ENCODE peak calls at places on chromosome 10, in eight cellular contexts. One of them, this sample, is unnamed. For H3K36me3, the result is how much of the 10 kb centered on the place peaks cover.

GRCh38 chr10:58220769-58221448 is 46.8 kb downstream of the IPMK start:
- DNase-seq in heart right ventricle: no peak
- DNase-seq in pancreas: no peak
- DNase-seq in upper lobe of right lung: no peak
- DNase-seq in fibroblast of lung: peak
- DNase-seq in esophagus squamous epithelium: no peak
- DNase-seq in NT2/D1: no peak
- DNase-seq in tibial nerve: no peak
- DNase-seq in this sample: no peak

GRCh38 chr10:71204746-71205145 is 7.6 kb upstream of the UNC5B start:
- DNase-seq in upper lobe of right lung: no peak
- DNase-seq in esophagus squamous epithelium: no peak
- DNase-seq in NT2/D1: no peak
- DNase-seq in pancreas: no peak
- DNase-seq in heart right ventricle: no peak
- DNase-seq in tibial nerve: no peak
- DNase-seq in fibroblast of lung: no peak
- DNase-seq in this sample: no peak

GRCh38 chr10:86699991-86700840 is 31.9 kb downstream of the LDB3 start:
- DNase-seq in NT2/D1: no peak
- DNase-seq in heart right ventricle: no peak
- DNase-seq in fibroblast of lung: no peak
- DNase-seq in pancreas: no peak
- DNase-seq in tibial nerve: no peak
- DNase-seq in esophagus squamous epithelium: no peak
- DNase-seq in upper lobe of right lung: no peak
- DNase-seq in this sample: peak

GRCh38 chr10:110286841-110287240 is 17.9 kb downstream of the SMNDC1 start:
- DNase-seq in NT2/D1: no peak
- DNase-seq in esophagus squamous epithelium: no peak
- DNase-seq in heart right ventricle: no peak
- DNase-seq in fibroblast of lung: no peak
- DNase-seq in tibial nerve: no peak
- DNase-seq in upper lobe of right lung: no peak
- DNase-seq in pancreas: no peak
- DNase-seq in this sample: no peak

GRCh38 chr10:75395171-75395954 is 6.2 kb downstream of the ZNF503 start:
- DNase-seq in fibroblast of lung: peak
- DNase-seq in upper lobe of right lung: peak
- DNase-seq in pancreas: peak
- DNase-seq in esophagus squamous epithelium: no peak
- DNase-seq in heart right ventricle: no peak
- DNase-seq in tibial nerve: no peak
- DNase-seq in NT2/D1: no peak
- DNase-seq in this sample: peak

GRCh38 chr10:8790390-8790789 is 735.9 kb downstream of the GATA3 start:
- DNase-seq in esophagus squamous epithelium: no peak
- DNase-seq in NT2/D1: no peak
- DNase-seq in tibial nerve: no peak
- DNase-seq in fibroblast of lung: no peak
- DNase-seq in pancreas: peak
- DNase-seq in heart right ventricle: no peak
- DNase-seq in upper lobe of right lung: no peak
- DNase-seq in this sample: no peak

GRCh38 chr10:69047111-69047837 is 40.6 kb upstream of the SRGN start:
- DNase-seq in upper lobe of right lung: no peak
- DNase-seq in esophagus squamous epithelium: no peak
- DNase-seq in pancreas: no peak
- DNase-seq in tibial nerve: no peak
- DNase-seq in NT2/D1: no peak
- DNase-seq in heart right ventricle: no peak
- DNase-seq in fibroblast of lung: no peak
- DNase-seq in this sample: no peak

GRCh38 chr10:86399879-86400704 is 33.5 kb upstream of the GRID1 start:
- DNase-seq in esophagus squamous epithelium: peak
- DNase-seq in upper lobe of right lung: peak
- DNase-seq in tibial nerve: peak
- DNase-seq in pancreas: peak
- DNase-seq in fibroblast of lung: peak
- DNase-seq in heart right ventricle: peak
- DNase-seq in NT2/D1: peak
- DNase-seq in this sample: peak

GRCh38 chr10:3102721-3103410 is 35.5 kb downstream of the PFKP start:
- DNase-seq in esophagus squamous epithelium: no peak
- DNase-seq in heart right ventricle: no peak
- DNase-seq in tibial nerve: no peak
- DNase-seq in upper lobe of right lung: no peak
- DNase-seq in NT2/D1: peak
- DNase-seq in fibroblast of lung: peak
- DNase-seq in pancreas: no peak
- DNase-seq in this sample: no peak

GRCh38 chr10:69361303-69361614 is 55.5 kb downstream of the TACR2 start:
- DNase-seq in fibroblast of lung: no peak
- DNase-seq in NT2/D1: no peak
- DNase-seq in heart right ventricle: no peak
- DNase-seq in upper lobe of right lung: no peak
- DNase-seq in pancreas: peak
- DNase-seq in tibial nerve: no peak
- DNase-seq in esophagus squamous epithelium: no peak
- DNase-seq in this sample: no peak

GRCh38 chr10:14588084-14588937 is 186.4 kb downstream of the FAM107B start:
- DNase-seq in NT2/D1: no peak
- DNase-seq in tibial nerve: no peak
- DNase-seq in pancreas: no peak
- DNase-seq in fibroblast of lung: peak
- DNase-seq in heart right ventricle: no peak
- DNase-seq in esophagus squamous epithelium: no peak
- DNase-seq in upper lobe of right lung: no peak
- DNase-seq in this sample: peak

GRCh38 chr10:32199724-32200394 is 143.6 kb upstream of the KIF5B start:
- DNase-seq in heart right ventricle: no peak
- DNase-seq in NT2/D1: no peak
- DNase-seq in fibroblast of lung: no peak
- DNase-seq in upper lobe of right lung: no peak
- DNase-seq in pancreas: peak
- DNase-seq in tibial nerve: peak
- DNase-seq in esophagus squamous epithelium: no peak
- DNase-seq in this sample: no peak

GRCh38 chr10:8035641-8036520 is 18.6 kb upstream of the GATA3 start:
- DNase-seq in heart right ventricle: no peak
- DNase-seq in fibroblast of lung: no peak
- DNase-seq in upper lobe of right lung: no peak
- DNase-seq in pancreas: no peak
- DNase-seq in tibial nerve: no peak
- DNase-seq in esophagus squamous epithelium: no peak
- DNase-seq in NT2/D1: no peak
- DNase-seq in this sample: peak

GRCh38 chr10:47326306-47326926 is 4.2 kb downstream of the GDF2 start:
- DNase-seq in upper lobe of right lung: peak
- DNase-seq in esophagus squamous epithelium: no peak
- DNase-seq in pancreas: no peak
- DNase-seq in fibroblast of lung: no peak
- DNase-seq in tibial nerve: no peak
- DNase-seq in NT2/D1: no peak
- DNase-seq in heart right ventricle: no peak
- DNase-seq in this sample: peak

GRCh38 chr10:86642499-86642898 is 11.8 kb upstream of the OPN4 start:
- DNase-seq in fibroblast of lung: no peak
- DNase-seq in pancreas: no peak
- DNase-seq in upper lobe of right lung: no peak
- DNase-seq in esophagus squamous epithelium: no peak
- DNase-seq in heart right ventricle: no peak
- DNase-seq in tibial nerve: no peak
- DNase-seq in NT2/D1: no peak
- DNase-seq in this sample: peak

GRCh38 chr10:31765546-31765945 is 163.1 kb downstream of the ARHGAP12 start:
- DNase-seq in tibial nerve: no peak
- DNase-seq in esophagus squamous epithelium: no peak
- DNase-seq in upper lobe of right lung: no peak
- DNase-seq in NT2/D1: no peak
- DNase-seq in pancreas: no peak
- DNase-seq in fibroblast of lung: no peak
- DNase-seq in heart right ventricle: no peak
- DNase-seq in this sample: no peak

GRCh38 chr10:22379059-22379458 is 33.8 kb downstream of the SPAG6 start:
- DNase-seq in heart right ventricle: no peak
- DNase-seq in fibroblast of lung: no peak
- DNase-seq in NT2/D1: peak
- DNase-seq in pancreas: no peak
- DNase-seq in tibial nerve: no peak
- DNase-seq in esophagus squamous epithelium: no peak
- DNase-seq in upper lobe of right lung: no peak
- DNase-seq in this sample: no peak

DNA sequence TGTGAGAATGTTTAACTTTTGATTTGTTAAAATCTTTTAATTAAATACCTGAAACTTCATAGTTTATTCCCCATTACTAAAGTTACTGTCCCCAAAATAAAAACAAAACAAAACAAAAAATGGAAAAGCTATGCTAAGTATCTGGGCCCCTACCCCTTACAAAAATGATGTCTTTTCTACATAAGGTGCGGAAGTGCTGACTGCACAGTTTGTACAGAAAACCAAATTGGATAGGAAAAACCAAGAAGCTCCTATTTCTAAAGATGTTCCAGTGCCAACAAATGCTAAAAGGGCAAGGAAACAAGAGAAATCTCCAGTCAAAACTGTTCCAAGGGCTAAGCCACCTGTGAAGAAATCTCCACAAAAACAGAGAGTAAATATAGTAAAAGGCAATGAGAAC is 50.5 kb downstream of the TASOR2 start:
- DNase-seq in tibial nerve: no peak
- DNase-seq in esophagus squamous epithelium: no peak
- DNase-seq in upper lobe of right lung: no peak
- DNase-seq in pancreas: no peak
- DNase-seq in NT2/D1: no peak
- DNase-seq in fibroblast of lung: no peak
- DNase-seq in heart right ventricle: no peak
- DNase-seq in this sample: no peak
- H3K36me3 ChIP-seq in tibial nerve: under half
- H3K36me3 ChIP-seq in esophagus squamous epithelium: under half
- H3K36me3 ChIP-seq in upper lobe of right lung: under half
- H3K36me3 ChIP-seq in pancreas: under half
- H3K36me3 ChIP-seq in NT2/D1: half or more
- H3K36me3 ChIP-seq in fibroblast of lung: under half
- H3K36me3 ChIP-seq in heart right ventricle: half or more
- H3K36me3 ChIP-seq in this sample: under half

GRCh38 chr10:805635-806305 is 116.3 kb upstream of the DIP2C start:
- DNase-seq in fibroblast of lung: no peak
- DNase-seq in pancreas: no peak
- DNase-seq in heart right ventricle: no peak
- DNase-seq in NT2/D1: no peak
- DNase-seq in esophagus squamous epithelium: no peak
- DNase-seq in upper lobe of right lung: no peak
- DNase-seq in tibial nerve: no peak
- DNase-seq in this sample: peak

GRCh38 chr10:807163-807957 is 117.9 kb upstream of the DIP2C start:
- DNase-seq in fibroblast of lung: no peak
- DNase-seq in heart right ventricle: no peak
- DNase-seq in pancreas: no peak
- DNase-seq in NT2/D1: no peak
- DNase-seq in tibial nerve: no peak
- DNase-seq in upper lobe of right lung: no peak
- DNase-seq in esophagus squamous epithelium: no peak
- DNase-seq in this sample: peak

GRCh38 chr10:809671-810350 is 120.3 kb upstream of the DIP2C start:
- DNase-seq in tibial nerve: no peak
- DNase-seq in upper lobe of right lung: no peak
- DNase-seq in esophagus squamous epithelium: no peak
- DNase-seq in fibroblast of lung: no peak
- DNase-seq in pancreas: no peak
- DNase-seq in heart right ventricle: peak
- DNase-seq in NT2/D1: no peak
- DNase-seq in this sample: peak

GRCh38 chr10:806451-807162 is 117.1 kb upstream of the DIP2C start:
- DNase-seq in heart right ventricle: no peak
- DNase-seq in fibroblast of lung: no peak
- DNase-seq in tibial nerve: no peak
- DNase-seq in esophagus squamous epithelium: no peak
- DNase-seq in upper lobe of right lung: no peak
- DNase-seq in pancreas: no peak
- DNase-seq in NT2/D1: no peak
- DNase-seq in this sample: peak

GRCh38 chr10:807958-808353 is 118.5 kb upstream of the DIP2C start:
- DNase-seq in heart right ventricle: no peak
- DNase-seq in tibial nerve: no peak
- DNase-seq in fibroblast of lung: no peak
- DNase-seq in esophagus squamous epithelium: no peak
- DNase-seq in NT2/D1: no peak
- DNase-seq in upper lobe of right lung: no peak
- DNase-seq in pancreas: no peak
- DNase-seq in this sample: peak
- H3K36me3 ChIP-seq in heart right ventricle: half or more
- H3K36me3 ChIP-seq in tibial nerve: under half
- H3K36me3 ChIP-seq in fibroblast of lung: under half
- H3K36me3 ChIP-seq in esophagus squamous epithelium: under half
- H3K36me3 ChIP-seq in NT2/D1: half or more
- H3K36me3 ChIP-seq in upper lobe of right lung: half or more
- H3K36me3 ChIP-seq in pancreas: under half
- H3K36me3 ChIP-seq in this sample: half or more

DNA sequence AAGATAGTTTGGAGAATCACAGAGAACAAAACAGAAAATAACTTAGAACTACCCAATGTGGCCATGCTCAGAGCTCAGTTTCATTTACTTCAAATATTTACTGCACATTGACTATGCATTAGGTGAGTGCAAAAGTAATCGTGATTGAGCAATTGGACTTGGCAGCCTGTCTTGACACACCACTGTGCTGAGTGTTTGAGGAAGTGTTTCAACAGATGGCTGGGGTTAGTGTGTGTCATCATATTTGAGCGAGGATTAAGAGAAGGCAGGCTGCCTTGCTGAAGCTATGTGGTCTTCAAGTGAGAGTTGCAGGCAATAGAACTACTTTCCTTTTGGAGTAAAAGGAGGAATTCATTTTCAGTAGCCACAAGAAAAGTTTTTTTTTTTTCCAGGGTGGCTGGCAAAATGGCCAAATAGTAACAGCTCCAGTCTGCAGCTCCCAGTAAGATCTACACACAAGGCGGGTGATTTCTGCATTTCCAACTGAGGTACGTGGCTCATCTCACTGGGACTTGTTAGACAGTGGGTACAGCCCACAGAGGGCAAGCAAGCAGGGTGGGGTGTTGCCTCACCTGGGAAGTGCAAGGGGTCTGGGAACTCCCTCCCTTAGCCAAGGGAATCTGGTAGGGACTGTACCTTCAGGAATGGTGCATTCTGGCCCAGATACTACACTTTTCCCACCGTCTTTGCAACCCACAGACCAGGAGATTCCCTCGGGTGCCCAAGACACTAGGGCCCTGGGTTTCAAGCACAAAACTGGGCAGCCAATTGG is 37.7 kb downstream of the AKR1C4 start:
- DNase-seq in NT2/D1: no peak
- DNase-seq in upper lobe of right lung: no peak
- DNase-seq in tibial nerve: peak
- DNase-seq in esophagus squamous epithelium: no peak
- DNase-seq in pancreas: no peak
- DNase-seq in heart right ventricle: peak
- DNase-seq in fibroblast of lung: peak
- DNase-seq in this sample: peak
- H3K36me3 ChIP-seq in NT2/D1: under half
- H3K36me3 ChIP-seq in upper lobe of right lung: under half
- H3K36me3 ChIP-seq in tibial nerve: under half
- H3K36me3 ChIP-seq in esophagus squamous epithelium: under half
- H3K36me3 ChIP-seq in pancreas: under half
- H3K36me3 ChIP-seq in heart right ventricle: under half
- H3K36me3 ChIP-seq in fibroblast of lung: under half
- H3K36me3 ChIP-seq in this sample: under half

GRCh38 chr10:133415752-133416151 is 8.7 kb downstream of the SPRN start:
- DNase-seq in tibial nerve: no peak
- DNase-seq in heart right ventricle: no peak
- DNase-seq in fibroblast of lung: no peak
- DNase-seq in NT2/D1: no peak
- DNase-seq in pancreas: no peak
- DNase-seq in upper lobe of right lung: no peak
- DNase-seq in esophagus squamous epithelium: no peak
- DNase-seq in this sample: no peak
- H3K36me3 ChIP-seq in tibial nerve: under half
- H3K36me3 ChIP-seq in heart right ventricle: half or more
- H3K36me3 ChIP-seq in fibroblast of lung: under half
- H3K36me3 ChIP-seq in NT2/D1: under half
- H3K36me3 ChIP-seq in pancreas: under half
- H3K36me3 ChIP-seq in upper lobe of right lung: under half
- H3K36me3 ChIP-seq in esophagus squamous epithelium: under half
- H3K36me3 ChIP-seq in this sample: under half

This sample was measured in osteoblast.